ENCODE peak calls at places on chromosome 7, in six cellular contexts. C, Y, U, E, O and T are unnamed samples.

GRCh38 chr7:105649727-105650381 is 68.6 kb upstream of the EFCAB10 start:
- DNase-seq in E (no peak), C (peak), U (no peak), Y (peak), O (peak), T (no peak)

GRCh38 chr7:100655908-100656674 is at the start of gene ACTL6B:
- DNase-seq in E (peak), Y (peak), O (no peak), U (peak), C (peak), T (peak)

GRCh38 chr7:25891591-25891990 is 260.4 kb upstream of the NFE2L3 start:
- DNase-seq in E (no peak), Y (no peak), U (no peak), O (no peak), C (no peak), T (no peak)

GRCh38 chr7:139230774-139231512 is at the start of gene UBN2:
- DNase-seq in Y (peak), C (peak), O (peak), E (peak), U (peak), T (peak)

GRCh38 chr7:68470836-68471235 is 1127.4 kb upstream of the AUTS2 start:
- DNase-seq in O (no peak), C (no peak), E (no peak), Y (no peak), U (no peak), T (no peak)

GRCh38 chr7:25207887-25208286 is 20.4 kb downstream of the NPVF start:
- DNase-seq in O (no peak), Y (no peak), U (no peak), E (no peak), C (no peak), T (no peak)

GRCh38 chr7:25849361-25850184 is 302.4 kb upstream of the NFE2L3 start:
- DNase-seq in E (no peak), Y (peak), U (no peak), O (peak), C (peak), T (peak)

GRCh38 chr7:22154130-22154529 is 202.8 kb downstream of the RAPGEF5 start:
- DNase-seq in O (no peak), Y (no peak), C (no peak), E (no peak), U (peak), T (no peak)

GRCh38 chr7:5450549-5451327 is 27.1 kb upstream of the TNRC18 start:
- DNase-seq in O (no peak), E (peak), U (peak), C (peak), Y (peak), T (peak)

GRCh38 chr7:12814107-12814506 is 126.7 kb downstream of the ARL4A start:
- DNase-seq in Y (no peak), C (no peak), U (no peak), E (no peak), O (no peak), T (no peak)